ENCODE peak calls at places on chromosome 10, in four cellular contexts. One of them, this sample, is unnamed.
A peak's percentile ranks its signal among the peaks of the same experiment; 100 is the strongest.

GRCh38 chr10:118939216-118940007 is 90.1 kb upstream of the NANOS1 start:
- DNase-seq in HFF-Myc: no peak
- DNase-seq in upper lobe of right lung: no peak
- DNase-seq in endodermal cell: no peak
- DNase-seq in this sample: no peak

GRCh38 chr10:118900617-118901016 is 128.9 kb upstream of the NANOS1 start:
- DNase-seq in endodermal cell: no peak
- DNase-seq in upper lobe of right lung: no peak
- DNase-seq in HFF-Myc: no peak
- DNase-seq in this sample: no peak

GRCh38 chr10:62087341-62087740 is 181.3 kb downstream of the RTKN2 start:
- DNase-seq in endodermal cell: no peak
- DNase-seq in HFF-Myc: no peak
- DNase-seq in upper lobe of right lung: no peak
- DNase-seq in this sample: no peak

GRCh38 chr10:58972576-58973234 is 203.7 kb upstream of the PHYHIPL start:
- DNase-seq in upper lobe of right lung: no peak
- DNase-seq in HFF-Myc: no peak
- DNase-seq in endodermal cell: no peak
- DNase-seq in this sample: no peak

GRCh38 chr10:69087600-69088470 is at the start of gene SRGN:
- DNase-seq in endodermal cell: no peak
- DNase-seq in upper lobe of right lung: no peak
- DNase-seq in HFF-Myc: no peak
- DNase-seq in this sample: peak; percentile 84

GRCh38 chr10:50807851-50808776 is 68.4 kb downstream of the ASAH2B start:
- DNase-seq in endodermal cell: no peak
- DNase-seq in upper lobe of right lung: no peak
- DNase-seq in HFF-Myc: no peak
- DNase-seq in this sample: peak; percentile 39

GRCh38 chr10:71234970-71235681 is 22.8 kb downstream of the UNC5B start:
- DNase-seq in HFF-Myc: no peak
- DNase-seq in endodermal cell: no peak
- DNase-seq in upper lobe of right lung: peak; percentile 88
- DNase-seq in this sample: peak; percentile 80

GRCh38 chr10:3757638-3758490 is 27.1 kb downstream of the KLF6 start:
- DNase-seq in upper lobe of right lung: no peak
- DNase-seq in HFF-Myc: no peak
- DNase-seq in endodermal cell: no peak
- DNase-seq in this sample: no peak

GRCh38 chr10:115141254-115141653 is 48.1 kb downstream of the ATRNL1 start:
- DNase-seq in upper lobe of right lung: no peak
- DNase-seq in endodermal cell: no peak
- DNase-seq in HFF-Myc: no peak
- DNase-seq in this sample: peak; percentile 34

GRCh38 chr10:132961864-132962622 is 19.7 kb upstream of the CFAP46 start:
- DNase-seq in endodermal cell: peak; percentile 95
- DNase-seq in HFF-Myc: peak; percentile 39
- DNase-seq in upper lobe of right lung: peak; percentile 79
- DNase-seq in this sample: peak; percentile 58

GRCh38 chr10:98415710-98416077 is 712 bp upstream of the PYROXD2 start:
- DNase-seq in HFF-Myc: no peak
- DNase-seq in endodermal cell: no peak
- DNase-seq in upper lobe of right lung: no peak
- DNase-seq in this sample: no peak

GRCh38 chr10:110524864-110525242 is 27.1 kb downstream of the DUSP5 start:
- DNase-seq in endodermal cell: peak; percentile 38
- DNase-seq in upper lobe of right lung: no peak
- DNase-seq in HFF-Myc: no peak
- DNase-seq in this sample: no peak

GRCh38 chr10:119251315-119251708 is 43.9 kb downstream of the GRK5 start:
- DNase-seq in upper lobe of right lung: no peak
- DNase-seq in HFF-Myc: no peak
- DNase-seq in endodermal cell: no peak
- DNase-seq in this sample: peak; percentile 75

GRCh38 chr10:103917326-103918052 is 495 bp downstream of the STN1 start:
- DNase-seq in HFF-Myc: no peak
- DNase-seq in upper lobe of right lung: peak; percentile 81
- DNase-seq in endodermal cell: no peak
- DNase-seq in this sample: no peak

GRCh38 chr10:79084972-79085597 is 16.3 kb downstream of the ZMIZ1 start:
- DNase-seq in endodermal cell: no peak
- DNase-seq in HFF-Myc: no peak
- DNase-seq in upper lobe of right lung: no peak
- DNase-seq in this sample: no peak

GRCh38 chr10:24303522-24304310 is 94.8 kb downstream of the KIAA1217 start:
- DNase-seq in endodermal cell: no peak
- DNase-seq in upper lobe of right lung: no peak
- DNase-seq in HFF-Myc: no peak
- DNase-seq in this sample: no peak

GRCh38 chr10:11639861-11640764 is 28.7 kb upstream of the USP6NL start:
- DNase-seq in endodermal cell: no peak
- DNase-seq in upper lobe of right lung: no peak
- DNase-seq in HFF-Myc: no peak
- DNase-seq in this sample: no peak

GRCh38 chr10:24793648-24794379 is 70.1 kb upstream of the ARHGAP21 start:
- DNase-seq in HFF-Myc: no peak
- DNase-seq in endodermal cell: no peak
- DNase-seq in upper lobe of right lung: no peak
- DNase-seq in this sample: peak; percentile 15

GRCh38 chr10:118913825-118914224 is 115.7 kb upstream of the NANOS1 start:
- DNase-seq in endodermal cell: no peak
- DNase-seq in HFF-Myc: no peak
- DNase-seq in upper lobe of right lung: no peak
- DNase-seq in this sample: no peak

GRCh38 chr10:11018426-11018818 is 750 bp downstream of the CELF2 start:
- DNase-seq in endodermal cell: peak; percentile 72
- DNase-seq in HFF-Myc: no peak
- DNase-seq in upper lobe of right lung: peak; percentile 71
- DNase-seq in this sample: no peak

GRCh38 chr10:73413108-73413527 is 740 bp downstream of the ANXA7 start:
- DNase-seq in HFF-Myc: no peak
- DNase-seq in upper lobe of right lung: no peak
- DNase-seq in endodermal cell: peak; percentile 75
- DNase-seq in this sample: peak; percentile 50

GRCh38 chr10:24287559-24288195 is 78.7 kb downstream of the KIAA1217 start:
- DNase-seq in HFF-Myc: no peak
- DNase-seq in endodermal cell: no peak
- DNase-seq in upper lobe of right lung: no peak
- DNase-seq in this sample: no peak

GRCh38 chr10:73368238-73368637 is 9.6 kb upstream of the CFAP70 start:
- DNase-seq in endodermal cell: no peak
- DNase-seq in HFF-Myc: no peak
- DNase-seq in upper lobe of right lung: no peak
- DNase-seq in this sample: no peak

GRCh38 chr10:57260175-57260574 is 899.1 kb upstream of the ZWINT start:
- DNase-seq in endodermal cell: no peak
- DNase-seq in upper lobe of right lung: no peak
- DNase-seq in HFF-Myc: no peak
- DNase-seq in this sample: peak; percentile 1

GRCh38 chr10:79430506-79430905 is 14.9 kb downstream of the ZCCHC24 start:
- DNase-seq in HFF-Myc: no peak
- DNase-seq in endodermal cell: no peak
- DNase-seq in upper lobe of right lung: no peak
- DNase-seq in this sample: no peak

GRCh38 chr10:33334170-33334838 is at the start of gene NRP1:
- DNase-seq in upper lobe of right lung: peak; percentile 73
- DNase-seq in HFF-Myc: no peak
- DNase-seq in endodermal cell: peak; percentile 72
- DNase-seq in this sample: no peak

GRCh38 chr10:92848037-92848440 is 281 bp upstream of the EXOC6 start:
- DNase-seq in HFF-Myc: no peak
- DNase-seq in endodermal cell: no peak
- DNase-seq in upper lobe of right lung: no peak
- DNase-seq in this sample: no peak

GRCh38 chr10:92849234-92849525 is 860 bp downstream of the EXOC6 start:
- DNase-seq in endodermal cell: no peak
- DNase-seq in upper lobe of right lung: no peak
- DNase-seq in HFF-Myc: no peak
- DNase-seq in this sample: peak; percentile 17

GRCh38 chr10:92847185-92847864 is 995 bp upstream of the EXOC6 start:
- DNase-seq in HFF-Myc: no peak
- DNase-seq in endodermal cell: no peak
- DNase-seq in upper lobe of right lung: no peak
- DNase-seq in this sample: no peak

GRCh38 chr10:92849576-92850090 is 1.3 kb downstream of the EXOC6 start:
- DNase-seq in endodermal cell: no peak
- DNase-seq in upper lobe of right lung: no peak
- DNase-seq in HFF-Myc: no peak
- DNase-seq in this sample: no peak

DNA sequence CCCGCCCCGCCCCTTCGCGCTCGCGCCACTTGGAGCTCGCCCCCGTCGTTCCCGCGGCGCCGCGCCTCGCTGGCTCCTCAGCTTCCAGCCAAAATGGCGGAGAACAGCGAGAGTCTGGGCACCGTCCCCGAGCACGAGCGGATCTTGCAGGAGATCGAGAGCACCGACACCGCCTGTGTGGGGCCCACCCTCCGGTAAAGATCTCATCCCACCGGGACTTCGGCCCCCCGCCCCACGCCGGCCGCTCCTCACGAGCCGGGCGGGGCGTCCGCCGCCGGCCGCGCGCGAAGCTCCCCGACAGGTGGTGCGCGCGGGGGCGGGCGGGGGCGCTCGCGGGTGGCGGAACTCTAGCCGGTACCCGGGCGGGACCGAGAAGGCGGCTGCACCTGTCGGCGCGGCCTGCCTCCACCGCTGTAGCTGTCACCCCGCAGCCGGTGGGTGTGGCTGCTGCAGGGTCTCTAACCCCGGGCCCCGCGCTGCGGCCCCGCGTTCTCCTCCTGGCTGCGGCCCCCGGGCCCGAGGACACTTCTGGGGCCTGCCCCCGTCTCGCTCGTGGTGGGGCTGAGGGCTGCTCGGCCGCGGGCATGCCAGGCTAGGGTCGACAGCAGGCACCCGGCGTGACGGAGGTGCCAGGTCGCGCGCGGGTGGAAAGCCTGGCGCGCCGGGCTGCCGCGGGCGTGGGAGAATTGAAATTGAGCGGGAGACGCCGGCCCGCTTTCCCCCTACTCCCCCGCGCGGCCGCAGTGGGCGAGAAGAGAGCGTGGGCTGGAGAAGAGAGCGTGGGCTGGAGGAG is at the start of gene EXOC6:
- DNase-seq in endodermal cell: peak; percentile 90
- DNase-seq in HFF-Myc: peak; percentile 40
- DNase-seq in upper lobe of right lung: peak; percentile 94
- DNase-seq in this sample: peak; percentile 78
- TF ChIP-seq CTCF in endodermal cell: peak; percentile 29
- TF ChIP-seq CTCF in HFF-Myc: no peak
- TF ChIP-seq CTCF in upper lobe of right lung: no peak
- TF ChIP-seq CTCF in this sample: no peak

GRCh38 chr10:17381502-17382142 is 72.8 kb downstream of the ST8SIA6 start:
- DNase-seq in upper lobe of right lung: no peak
- DNase-seq in HFF-Myc: no peak
- DNase-seq in endodermal cell: no peak
- DNase-seq in this sample: no peak
- H3K4me3 ChIP-seq in upper lobe of right lung: no peak overlapping the region
- H3K4me3 ChIP-seq in HFF-Myc: no peak overlapping the region
- H3K4me3 ChIP-seq in endodermal cell: no peak overlapping the region
- H3K4me3 ChIP-seq in this sample: no peak overlapping the region

DNA sequence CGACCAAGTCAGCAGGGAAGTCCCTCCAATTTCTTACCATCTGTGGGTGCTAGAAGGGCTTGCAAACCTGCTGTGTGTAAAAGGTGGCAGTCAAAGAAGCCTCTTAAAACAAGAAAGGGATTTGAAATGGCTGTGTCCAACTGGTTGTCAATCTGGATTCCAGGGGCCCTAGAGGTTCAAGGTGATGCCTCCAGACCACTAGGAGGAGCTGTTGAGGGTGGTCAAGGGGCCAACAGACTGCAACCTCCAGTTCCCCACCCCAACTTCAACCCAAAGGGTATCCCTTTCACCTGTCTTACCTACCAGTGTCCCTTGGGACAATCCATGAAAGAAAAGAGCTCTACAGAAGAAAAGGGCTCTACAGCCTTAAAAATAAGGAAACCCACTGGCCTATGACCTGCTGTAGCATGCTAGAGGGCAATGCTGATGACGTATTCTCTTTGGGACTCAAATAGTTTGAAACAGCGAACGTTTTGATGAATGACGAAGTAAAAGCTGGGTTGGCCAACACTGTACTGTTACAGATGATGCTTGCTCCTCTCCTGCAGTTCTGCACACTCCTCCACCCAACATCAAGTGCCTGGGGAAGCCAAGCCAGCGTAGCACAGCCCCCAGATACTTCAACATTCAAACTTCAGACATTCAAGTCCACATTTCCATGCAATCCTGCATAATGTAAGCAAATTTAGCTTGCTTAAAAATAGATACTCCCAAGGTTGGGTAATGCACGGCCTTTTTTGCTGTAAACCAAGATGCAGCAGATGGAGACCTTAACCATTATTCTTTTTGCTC is 46.0 kb upstream of the WDR11 start:
- DNase-seq in upper lobe of right lung: no peak
- DNase-seq in endodermal cell: peak; percentile 57
- DNase-seq in HFF-Myc: no peak
- DNase-seq in this sample: no peak
- TF ChIP-seq CTCF in upper lobe of right lung: no peak
- TF ChIP-seq CTCF in endodermal cell: peak; percentile 58
- TF ChIP-seq CTCF in HFF-Myc: no peak
- TF ChIP-seq CTCF in this sample: no peak

GRCh38 chr10:22649977-22650376 is 64.4 kb downstream of the PIP4K2A start:
- DNase-seq in endodermal cell: no peak
- DNase-seq in HFF-Myc: no peak
- DNase-seq in upper lobe of right lung: no peak
- DNase-seq in this sample: no peak

GRCh38 chr10:22652988-22653431 is 61.4 kb downstream of the PIP4K2A start:
- DNase-seq in HFF-Myc: no peak
- DNase-seq in endodermal cell: no peak
- DNase-seq in upper lobe of right lung: no peak
- DNase-seq in this sample: no peak

GRCh38 chr10:22649390-22649841 is 65.0 kb downstream of the PIP4K2A start:
- DNase-seq in HFF-Myc: no peak
- DNase-seq in upper lobe of right lung: no peak
- DNase-seq in endodermal cell: no peak
- DNase-seq in this sample: no peak

GRCh38 chr10:22648547-22648961 is 65.8 kb downstream of the PIP4K2A start:
- DNase-seq in upper lobe of right lung: no peak
- DNase-seq in endodermal cell: no peak
- DNase-seq in HFF-Myc: peak; percentile 20
- DNase-seq in this sample: peak; percentile 58

DNA sequence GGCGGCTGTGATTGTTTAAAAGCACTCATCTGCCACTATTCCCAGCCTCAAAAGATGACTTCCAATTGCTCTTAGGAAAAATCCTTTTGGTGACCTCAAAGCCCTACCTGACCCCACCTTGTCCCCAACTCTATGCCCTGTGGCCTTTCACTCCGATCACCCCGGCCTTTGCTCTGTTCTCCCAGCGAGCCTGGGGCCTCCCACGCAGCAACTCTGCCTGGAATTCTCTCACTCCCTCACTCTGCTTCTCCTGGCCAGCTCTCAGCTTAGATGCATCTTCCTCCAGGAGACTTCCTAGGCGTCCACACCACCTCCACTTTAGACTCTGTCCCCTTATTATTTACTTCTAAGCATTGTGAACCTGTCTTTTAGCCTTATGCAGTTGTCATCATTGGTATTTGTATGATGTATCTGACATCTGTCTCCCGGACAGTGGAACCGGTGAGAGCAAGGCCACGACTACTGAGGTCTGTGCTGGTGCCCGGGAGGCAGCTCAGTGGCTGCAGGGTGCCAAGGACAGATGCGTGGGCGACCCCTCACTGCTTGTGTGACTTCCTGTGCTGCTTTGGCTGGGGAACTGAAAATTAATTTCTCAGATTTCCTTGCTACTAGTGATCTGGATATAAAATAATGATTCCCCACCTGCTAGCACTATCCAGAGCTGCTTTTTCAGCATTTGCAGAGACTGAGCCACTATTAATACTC is 63.0 kb downstream of the PIP4K2A start:
- DNase-seq in endodermal cell: no peak
- DNase-seq in HFF-Myc: no peak
- DNase-seq in upper lobe of right lung: peak; percentile 74
- DNase-seq in this sample: no peak
- H3K4me3 ChIP-seq in endodermal cell: no peak overlapping the region
- H3K4me3 ChIP-seq in HFF-Myc: no peak overlapping the region
- H3K4me3 ChIP-seq in upper lobe of right lung: no peak overlapping the region
- H3K4me3 ChIP-seq in this sample: no peak overlapping the region

This sample was measured in astrocyte of the spinal cord.